ENCODE peak calls at places on chromosomes 12 and 14, in five cellular contexts. One of them, this sample, is unnamed.

GRCh38 chr12:49974231-49974675 is 1.5 kb downstream of the AQP6 start:
- DNase-seq in kidney: peak
- DNase-seq in Right ventricle myocardium inferior: peak
- DNase-seq in keratinocyte: no peak
- DNase-seq in GM10248: no peak
- DNase-seq in this sample: peak

GRCh38 chr14:37585971-37586759 is 8.9 kb downstream of the FOXA1 start:
- DNase-seq in kidney: no peak
- DNase-seq in GM10248: no peak
- DNase-seq in Right ventricle myocardium inferior: no peak
- DNase-seq in keratinocyte: no peak
- DNase-seq in this sample: no peak

GRCh38 chr14:65095633-65096205 is 6.6 kb downstream of the MAX start:
- DNase-seq in Right ventricle myocardium inferior: no peak
- DNase-seq in GM10248: no peak
- DNase-seq in keratinocyte: no peak
- DNase-seq in kidney: no peak
- DNase-seq in this sample: no peak

GRCh38 chr14:26444745-26445144 is 153.1 kb downstream of the NOVA1 start:
- DNase-seq in GM10248: no peak
- DNase-seq in keratinocyte: no peak
- DNase-seq in Right ventricle myocardium inferior: no peak
- DNase-seq in kidney: no peak
- DNase-seq in this sample: no peak

GRCh38 chr14:103314496-103315277 is 19.4 kb upstream of the EIF5 start:
- DNase-seq in keratinocyte: no peak
- DNase-seq in kidney: no peak
- DNase-seq in GM10248: no peak
- DNase-seq in Right ventricle myocardium inferior: peak
- DNase-seq in this sample: no peak

GRCh38 chr12:67161322-67161918 is 107.7 kb upstream of the CAND1 start:
- DNase-seq in keratinocyte: no peak
- DNase-seq in GM10248: peak
- DNase-seq in Right ventricle myocardium inferior: no peak
- DNase-seq in kidney: no peak
- DNase-seq in this sample: no peak

GRCh38 chr12:130455161-130455560 is 117.5 kb downstream of the PIWIL1 start:
- DNase-seq in Right ventricle myocardium inferior: no peak
- DNase-seq in keratinocyte: no peak
- DNase-seq in kidney: peak
- DNase-seq in GM10248: no peak
- DNase-seq in this sample: no peak

GRCh38 chr12:106760184-106760531 is 14.3 kb upstream of the RIC8B start:
- DNase-seq in GM10248: peak
- DNase-seq in keratinocyte: no peak
- DNase-seq in kidney: no peak
- DNase-seq in Right ventricle myocardium inferior: no peak
- DNase-seq in this sample: no peak

GRCh38 chr14:89249296-89249565 is 167.8 kb downstream of the FOXN3 start:
- DNase-seq in keratinocyte: peak
- DNase-seq in GM10248: no peak
- DNase-seq in kidney: no peak
- DNase-seq in Right ventricle myocardium inferior: no peak
- DNase-seq in this sample: no peak

GRCh38 chr14:38389666-38390065 is 133.8 kb upstream of the CLEC14A start:
- DNase-seq in Right ventricle myocardium inferior: no peak
- DNase-seq in kidney: no peak
- DNase-seq in GM10248: no peak
- DNase-seq in keratinocyte: no peak
- DNase-seq in this sample: no peak

GRCh38 chr14:99983251-99984012 is 81.8 kb upstream of the EVL start:
- DNase-seq in GM10248: no peak
- DNase-seq in Right ventricle myocardium inferior: no peak
- DNase-seq in kidney: no peak
- DNase-seq in keratinocyte: no peak
- DNase-seq in this sample: no peak

GRCh38 chr12:6560501-6561205 is 4.8 kb upstream of the IFFO1 start:
- DNase-seq in Right ventricle myocardium inferior: peak
- DNase-seq in keratinocyte: no peak
- DNase-seq in kidney: peak
- DNase-seq in GM10248: no peak
- DNase-seq in this sample: no peak

GRCh38 chr12:55927588-55928502 is at the start of gene PYM1:
- DNase-seq in GM10248: peak
- DNase-seq in kidney: peak
- DNase-seq in Right ventricle myocardium inferior: peak
- DNase-seq in keratinocyte: peak
- DNase-seq in this sample: peak

GRCh38 chr14:20692111-20692751 is 3.7 kb downstream of the ANG start:
- DNase-seq in GM10248: no peak
- DNase-seq in keratinocyte: no peak
- DNase-seq in Right ventricle myocardium inferior: no peak
- DNase-seq in kidney: no peak
- DNase-seq in this sample: no peak

GRCh38 chr12:125794401-125794800 is 729.2 kb downstream of the AACS start:
- DNase-seq in Right ventricle myocardium inferior: no peak
- DNase-seq in keratinocyte: no peak
- DNase-seq in kidney: no peak
- DNase-seq in GM10248: no peak
- DNase-seq in this sample: no peak

GRCh38 chr14:35898217-35898775 is 72.2 kb downstream of the BRMS1L start:
- DNase-seq in kidney: no peak
- DNase-seq in GM10248: no peak
- DNase-seq in keratinocyte: no peak
- DNase-seq in Right ventricle myocardium inferior: no peak
- DNase-seq in this sample: peak

GRCh38 chr12:51413791-51414190 is 10.8 kb upstream of the SLC4A8 start:
- DNase-seq in Right ventricle myocardium inferior: no peak
- DNase-seq in kidney: no peak
- DNase-seq in GM10248: no peak
- DNase-seq in keratinocyte: no peak
- DNase-seq in this sample: no peak

GRCh38 chr14:104331871-104332605 is 193.7 kb downstream of the KIF26A start:
- DNase-seq in keratinocyte: no peak
- DNase-seq in Right ventricle myocardium inferior: no peak
- DNase-seq in kidney: no peak
- DNase-seq in GM10248: no peak
- DNase-seq in this sample: no peak

GRCh38 chr12:122368361-122369073 is 54.0 kb downstream of the CLIP1 start:
- DNase-seq in kidney: no peak
- DNase-seq in Right ventricle myocardium inferior: no peak
- DNase-seq in keratinocyte: no peak
- DNase-seq in GM10248: no peak
- DNase-seq in this sample: no peak

GRCh38 chr12:54390668-54391551 is 6.4 kb upstream of the ZNF385A start:
- DNase-seq in keratinocyte: no peak
- DNase-seq in GM10248: peak
- DNase-seq in kidney: peak
- DNase-seq in Right ventricle myocardium inferior: no peak
- DNase-seq in this sample: peak

GRCh38 chr14:51488569-51489220 is 163.0 kb upstream of the FRMD6 start:
- DNase-seq in Right ventricle myocardium inferior: no peak
- DNase-seq in kidney: no peak
- DNase-seq in GM10248: no peak
- DNase-seq in keratinocyte: peak
- DNase-seq in this sample: no peak

GRCh38 chr12:111100003-111100402 is 179.6 kb upstream of the MYL2 start:
- DNase-seq in GM10248: no peak
- DNase-seq in keratinocyte: no peak
- DNase-seq in Right ventricle myocardium inferior: no peak
- DNase-seq in kidney: no peak
- DNase-seq in this sample: no peak